ENCODE peak calls at places on chromosomes 11 and 22, in nine cellular contexts. A, D, M, H, S, G, X, O and L are unnamed samples.

GRCh38 chr11:10916674-10917073 is 58.8 kb upstream of the ZBED5 start:
- DNase-seq in D (no peak), H (no peak), O (no peak), A (no peak), G (no peak), X (no peak), S (no peak), M (no peak), L (no peak)

GRCh38 chr11:44944181-44944852 is 6.4 kb downstream of the TP53I11 start:
- DNase-seq in H (no peak), X (no peak), D (no peak), G (no peak), A (no peak), O (no peak), S (no peak), M (no peak), L (no peak)

GRCh38 chr22:27673839-27674238 is 127.7 kb downstream of the MN1 start:
- DNase-seq in D (no peak), O (no peak), G (no peak), M (no peak), H (no peak), S (peak), X (no peak), A (no peak), L (no peak)

GRCh38 chr11:43736502-43737193 is 56.1 kb downstream of the HSD17B12 start:
- DNase-seq in H (no peak), O (no peak), D (no peak), S (no peak), A (no peak), X (no peak), M (no peak), G (peak), L (no peak)

GRCh38 chr11:14908214-14908880 is 16.3 kb upstream of the CYP2R1 start:
- DNase-seq in O (peak), S (no peak), A (no peak), X (peak), D (peak), M (no peak), G (peak), H (no peak), L (no peak)

GRCh38 chr22:46833228-46833627 is 70.8 kb downstream of the TBC1D22A start:
- DNase-seq in M (no peak), A (peak), D (no peak), O (no peak), G (peak), S (no peak), X (no peak), H (no peak), L (no peak)

GRCh38 chr11:24870048-24870447 is 373.2 kb downstream of the LUZP2 start:
- DNase-seq in H (no peak), M (no peak), G (no peak), O (no peak), D (no peak), X (no peak), S (no peak), A (no peak), L (no peak)

GRCh38 chr11:1888347-1888753 is 3.3 kb downstream of the PRR33 start:
- DNase-seq in H (no peak), G (no peak), S (no peak), O (no peak), M (no peak), D (no peak), A (no peak), X (no peak), L (no peak)

GRCh38 chr22:29314537-29315285 is 786 bp downstream of the RASL10A start:
- DNase-seq in O (no peak), M (no peak), A (no peak), X (no peak), H (no peak), D (no peak), S (no peak), G (no peak), L (no peak)

GRCh38 chr22:19523240-19524169 is 705 bp downstream of the CLDN5 start:
- DNase-seq in D (peak), A (peak), G (peak), M (no peak), O (no peak), X (no peak), S (no peak), H (no peak), L (no peak)

GRCh38 chr22:43300891-43301676 is 42.1 kb downstream of the SCUBE1 start:
- DNase-seq in O (no peak), A (no peak), D (no peak), H (no peak), X (no peak), M (no peak), S (no peak), G (no peak), L (no peak)

GRCh38 chr11:8786933-8787332 is 104.3 kb downstream of the RPL27A start:
- DNase-seq in X (no peak), M (no peak), S (no peak), G (peak), D (no peak), H (no peak), A (no peak), O (no peak), L (no peak)

GRCh38 chr22:40694409-40694808 is 15.1 kb downstream of the MCHR1 start:
- DNase-seq in A (no peak), M (no peak), O (no peak), S (no peak), D (no peak), G (no peak), X (no peak), H (no peak), L (no peak)

GRCh38 chr22:24170632-24171031 is 10.7 kb upstream of the SUSD2 start:
- DNase-seq in A (no peak), S (no peak), X (no peak), O (no peak), M (no peak), D (no peak), H (no peak), G (no peak), L (no peak)

GRCh38 chr11:91164452-91164822 is 941.6 kb upstream of the CHORDC1 start:
- DNase-seq in D (no peak), S (no peak), M (no peak), G (no peak), O (no peak), A (no peak), X (no peak), H (no peak), L (no peak)

GRCh38 chr11:94583213-94583884 is 16.2 kb downstream of the PIWIL4 start:
- DNase-seq in D (no peak), O (no peak), X (no peak), H (no peak), G (no peak), M (no peak), S (no peak), A (no peak), L (no peak)

GRCh38 chr11:4125141-4125540 is 30.5 kb downstream of the RRM1 start:
- DNase-seq in S (no peak), G (peak), A (no peak), H (no peak), O (no peak), X (no peak), M (no peak), D (no peak), L (no peak)

GRCh38 chr11:27217948-27218410 is 145.0 kb downstream of the CCDC34 start:
- DNase-seq in G (peak), M (no peak), S (no peak), D (no peak), H (no peak), A (no peak), O (no peak), X (no peak), L (no peak)

GRCh38 chr11:117861151-117862018 is 15.1 kb downstream of the FXYD6 start:
- DNase-seq in O (no peak), H (no peak), D (no peak), G (no peak), S (no peak), X (no peak), M (no peak), A (peak), L (peak)

GRCh38 chr22:49184736-49185135 is 642.9 kb downstream of the BRD1 start:
- DNase-seq in H (no peak), X (no peak), O (no peak), M (no peak), S (no peak), D (no peak), G (no peak), A (no peak), L (no peak)

GRCh38 chr22:35312198-35313059 is 12.7 kb downstream of the TOM1 start:
- DNase-seq in S (no peak), O (no peak), X (no peak), G (no peak), D (no peak), A (no peak), H (no peak), M (no peak), L (peak)

GRCh38 chr22:24901448-24901847 is 45.0 kb downstream of the LHFPL7 start:
- DNase-seq in S (no peak), G (no peak), X (no peak), D (no peak), A (no peak), H (no peak), M (no peak), O (no peak), L (no peak)

GRCh38 chr11:776459-777287 is 614 bp downstream of the GATD1 start:
- DNase-seq in M (no peak), A (peak), S (no peak), X (no peak), O (no peak), G (peak), H (peak), D (no peak), L (no peak)

GRCh38 chr11:87368876-87369480 is 331.2 kb downstream of the TMEM135 start:
- DNase-seq in H (no peak), S (no peak), A (no peak), X (no peak), D (no peak), O (no peak), M (no peak), G (peak), L (no peak)

GRCh38 chr11:76209956-76210885 is 3.9 kb upstream of the WNT11 start:
- DNase-seq in M (no peak), D (peak), A (no peak), O (no peak), G (peak), H (no peak), X (no peak), S (no peak), L (peak)

GRCh38 chr11:86214710-86215109 is 29.8 kb upstream of the EED start:
- DNase-seq in O (peak), S (no peak), A (no peak), G (no peak), H (no peak), D (no peak), X (no peak), M (no peak), L (peak)

GRCh38 chr22:35552186-35552842 is 11.7 kb downstream of the RASD2 start:
- DNase-seq in X (peak), M (peak), D (peak), H (peak), A (peak), O (peak), S (no peak), G (peak), L (no peak)